ENCODE peak calls at places on chromosomes 6 and 20, in six cellular contexts. A is COR-L47; J is activated T-cell treated with anti-CD3 and anti-CD28 coated beads, Interleukin-2, amount 50 U/mL, for 1 hour; L is right cardiac atrium; I is iris pigment epithelial cell; R is PC-9. Y is an unnamed sample.

GRCh38 chr6:56618050-56618449 is 24.6 kb downstream of the DST start:
- DNase-seq in A (no peak), R (no peak), J (no peak), I (no peak), L (no peak), Y (no peak)

GRCh38 chr6:35049346-35049745 is 91.8 kb downstream of the TCP11 start:
- DNase-seq in L (no peak), A (no peak), J (no peak), R (no peak), I (no peak), Y (peak)

GRCh38 chr20:25059487-25059820 is 1.5 kb upstream of the ACSS1 start:
- DNase-seq in I (no peak), L (no peak), J (no peak), A (no peak), R (no peak), Y (peak)

GRCh38 chr6:84688187-84688878 is 76.1 kb downstream of the TBX18 start:
- DNase-seq in J (no peak), R (no peak), L (no peak), I (no peak), A (no peak), Y (no peak)

GRCh38 chr6:14693301-14694192 is 552.3 kb upstream of the JARID2 start:
- DNase-seq in J (no peak), R (no peak), L (no peak), A (no peak), I (no peak), Y (no peak)

GRCh38 chr20:539848-540247 is 3.7 kb downstream of the CSNK2A1 start:
- DNase-seq in J (no peak), R (no peak), L (no peak), A (no peak), I (peak), Y (no peak)

GRCh38 chr6:85747654-85748053 is 105.0 kb upstream of the SYNCRIP start:
- DNase-seq in R (peak), A (no peak), J (no peak), I (peak), L (no peak), Y (no peak)

GRCh38 chr6:28648035-28648877 is 122.6 kb downstream of the GPX5 start:
- DNase-seq in R (peak), A (peak), L (no peak), J (no peak), I (peak), Y (no peak)

GRCh38 chr6:24708612-24709011 is 10.3 kb downstream of the C6orf62 start:
- DNase-seq in A (no peak), I (no peak), L (no peak), J (no peak), R (no peak), Y (no peak)

GRCh38 chr6:30155522-30156261 is 5.3 kb downstream of the TRIM10 start:
- DNase-seq in R (no peak), I (no peak), J (no peak), A (no peak), L (no peak), Y (no peak)

GRCh38 chr6:169571123-169571962 is 130.5 kb downstream of the WDR27 start:
- DNase-seq in J (no peak), I (peak), A (no peak), L (no peak), R (peak), Y (no peak)

GRCh38 chr6:54886932-54887584 is 40.5 kb downstream of the FAM83B start:
- DNase-seq in R (no peak), J (no peak), I (no peak), A (no peak), L (no peak), Y (no peak)

GRCh38 chr6:49552596-49552995 is 2.1 kb downstream of the C6orf141 start:
- DNase-seq in A (no peak), J (no peak), I (no peak), R (no peak), L (no peak), Y (no peak)

GRCh38 chr20:40689100-40689942 is at the start of gene MAFB:
- DNase-seq in I (peak), J (peak), R (no peak), L (peak), A (peak), Y (peak)

GRCh38 chr6:113853252-113853651 is 3.9 kb upstream of the MARCKS start:
- DNase-seq in I (no peak), R (no peak), L (no peak), A (no peak), J (no peak), Y (no peak)

GRCh38 chr6:158853072-158853871 is 34.1 kb upstream of the EZR start:
- DNase-seq in R (peak), J (peak), L (peak), A (peak), I (peak), Y (peak)

GRCh38 chr20:22341508-22341907 is 242.9 kb downstream of the FOXA2 start:
- DNase-seq in R (peak), L (no peak), I (peak), J (no peak), A (no peak), Y (no peak)

GRCh38 chr6:15436451-15436850 is 190.6 kb downstream of the JARID2 start:
- DNase-seq in J (no peak), A (no peak), L (no peak), R (no peak), I (no peak), Y (no peak)

GRCh38 chr6:41371461-41371991 is 36.1 kb downstream of the NCR2 start:
- DNase-seq in L (peak), I (peak), J (no peak), R (no peak), A (no peak), Y (no peak)

GRCh38 chr6:7389162-7389450 is 436 bp downstream of the CAGE1 start:
- DNase-seq in R (peak), I (peak), L (peak), A (no peak), J (no peak), Y (no peak)

GRCh38 chr6:31010393-31011060 is at the start of gene MUC22:
- DNase-seq in A (no peak), R (no peak), I (peak), L (no peak), J (no peak), Y (no peak)

GRCh38 chr20:607476-607875 is 2.6 kb downstream of the TCF15 start:
- DNase-seq in R (no peak), L (no peak), A (no peak), I (no peak), J (no peak), Y (no peak)

GRCh38 chr6:84687487-84687886 is 76.9 kb downstream of the TBX18 start:
- DNase-seq in I (peak), J (no peak), L (no peak), R (no peak), A (no peak), Y (no peak)

GRCh38 chr6:133743621-133744020 is 145.3 kb upstream of the TCF21 start:
- DNase-seq in J (no peak), R (no peak), L (no peak), A (no peak), I (no peak), Y (no peak)

GRCh38 chr6:163415176-163415619 is 680 bp downstream of the QKI start:
- DNase-seq in L (peak), I (no peak), A (no peak), R (no peak), J (peak), Y (peak)

GRCh38 chr6:33947916-33948594 is 144.3 kb upstream of the MLN start:
- DNase-seq in L (no peak), R (no peak), A (no peak), I (no peak), J (no peak), Y (no peak)

GRCh38 chr6:41560440-41561192 is 14.4 kb downstream of the FOXP4 start:
- DNase-seq in A (peak), J (peak), R (no peak), L (peak), I (no peak), Y (peak)

GRCh38 chr6:13375360-13375878 is 47.1 kb upstream of the TBC1D7 start:
- DNase-seq in L (no peak), J (no peak), I (no peak), R (no peak), A (no peak), Y (no peak)

GRCh38 chr20:21719592-21720214 is 14.2 kb downstream of the PAX1 start:
- DNase-seq in I (peak), R (peak), A (peak), L (no peak), J (no peak), Y (no peak)

GRCh38 chr6:13045676-13046075 is 282.7 kb downstream of the TBC1D7 start:
- DNase-seq in L (peak), A (no peak), J (no peak), I (no peak), R (no peak), Y (no peak)

GRCh38 chr20:9966966-9967365 is 67.8 kb upstream of the ANKEF1 start:
- DNase-seq in R (no peak), L (no peak), J (no peak), A (peak), I (peak), Y (no peak)

GRCh38 chr20:36391456-36391855 is 85.3 kb downstream of the DLGAP4 start:
- DNase-seq in A (no peak), L (no peak), J (no peak), I (peak), R (no peak), Y (no peak)

GRCh38 chr6:121651420-121651819 is 216.0 kb downstream of the GJA1 start:
- DNase-seq in J (no peak), A (no peak), L (no peak), R (no peak), I (peak), Y (no peak)

GRCh38 chr6:116100419-116101297 is at the start of gene NT5DC1:
- DNase-seq in R (peak), J (peak), L (peak), A (peak), I (peak), Y (peak)

GRCh38 chr6:3850451-3851203 is 1.5 kb downstream of the FAM50B start:
- DNase-seq in A (no peak), I (no peak), R (no peak), J (peak), L (peak), Y (no peak)

GRCh38 chr6:136037246-136037884 is 185.9 kb downstream of the PDE7B start:
- DNase-seq in R (no peak), J (no peak), A (no peak), L (no peak), I (peak), Y (no peak)

GRCh38 chr6:105608711-105609374 is 206.0 kb upstream of the PREP start:
- DNase-seq in I (peak), J (no peak), R (peak), L (no peak), A (no peak), Y (no peak)

GRCh38 chr6:160248538-160248937 is 10.1 kb downstream of the SLC22A2 start:
- DNase-seq in A (no peak), J (no peak), R (no peak), I (peak), L (no peak), Y (no peak)

GRCh38 chr6:1952726-1953360 is 292.6 kb downstream of the GMDS start:
- DNase-seq in L (no peak), I (peak), A (no peak), R (peak), J (no peak), Y (no peak)

GRCh38 chr6:43667245-43668150 is 20.1 kb downstream of the MRPS18A start:
- DNase-seq in J (peak), I (peak), L (peak), R (peak), A (peak), Y (peak)